ENCODE peak calls at places on chromosomes 13 and 19, in four cellular contexts. V is psoas muscle, G is Peyer's patch, K is mesendoderm. Q is an unnamed sample. For H3K36me3, the result is how much of the 10 kb centered on the place peaks cover.

GRCh38 chr13:30829145-30829544 is 76.9 kb upstream of the MEDAG start:
- DNase-seq in V (no peak), K (no peak), G (no peak), Q (no peak)

GRCh38 chr19:4980087-4980486 is 11.2 kb downstream of the KDM4B start:
- DNase-seq in K (no peak), G (no peak), V (no peak), Q (no peak)

GRCh38 chr13:109436841-109437240 is 349.5 kb downstream of the IRS2 start:
- DNase-seq in G (no peak), K (no peak), V (no peak), Q (no peak)

GRCh38 chr13:19283836-19284235 is 102.2 kb upstream of the TUBA3C start:
- DNase-seq in G (no peak), V (no peak), K (no peak), Q (no peak)

GRCh38 chr13:76440568-76440967 is 445.6 kb downstream of the KCTD12 start:
- DNase-seq in K (no peak), G (no peak), V (no peak), Q (no peak)

GRCh38 chr13:63190742-63191141 is 1775.1 kb upstream of the PCDH20 start:
- DNase-seq in V (no peak), K (peak), G (no peak), Q (no peak)

GRCh38 chr19:49468746-49469447 is 5.1 kb upstream of the FLT3LG start:
- DNase-seq in V (peak), G (no peak), K (peak), Q (peak)

GRCh38 chr13:42981853-42982252 is 10.2 kb downstream of the EPSTI1 start:
- DNase-seq in V (no peak), G (no peak), K (peak), Q (no peak)

GRCh38 chr13:26061947-26062346 is 10.1 kb upstream of the SHISA2 start:
- DNase-seq in G (no peak), K (no peak), V (no peak), Q (no peak)

GRCh38 chr13:30170569-30170968 is 136.8 kb downstream of the KATNAL1 start:
- DNase-seq in K (no peak), V (no peak), G (no peak), Q (no peak)

GRCh38 chr19:41997121-41997850 is 3.3 kb upstream of the ATP1A3 start:
- DNase-seq in G (no peak), K (peak), V (peak), Q (peak)

GRCh38 chr19:13794388-13794751 is 873 bp upstream of the ZSWIM4 start:
- DNase-seq in V (peak), K (no peak), G (peak), Q (no peak)

GRCh38 chr19:29311391-29311790 is 98.4 kb upstream of the UQCRFS1 start:
- DNase-seq in V (no peak), G (no peak), K (peak), Q (no peak)

GRCh38 chr19:40184273-40184672 is 7.0 kb upstream of the MAP3K10 start:
- DNase-seq in V (no peak), G (no peak), K (no peak), Q (no peak)
- H3K27ac ChIP-seq in V (no peak), G (no peak), K (no peak), Q (no peak)

DNA sequence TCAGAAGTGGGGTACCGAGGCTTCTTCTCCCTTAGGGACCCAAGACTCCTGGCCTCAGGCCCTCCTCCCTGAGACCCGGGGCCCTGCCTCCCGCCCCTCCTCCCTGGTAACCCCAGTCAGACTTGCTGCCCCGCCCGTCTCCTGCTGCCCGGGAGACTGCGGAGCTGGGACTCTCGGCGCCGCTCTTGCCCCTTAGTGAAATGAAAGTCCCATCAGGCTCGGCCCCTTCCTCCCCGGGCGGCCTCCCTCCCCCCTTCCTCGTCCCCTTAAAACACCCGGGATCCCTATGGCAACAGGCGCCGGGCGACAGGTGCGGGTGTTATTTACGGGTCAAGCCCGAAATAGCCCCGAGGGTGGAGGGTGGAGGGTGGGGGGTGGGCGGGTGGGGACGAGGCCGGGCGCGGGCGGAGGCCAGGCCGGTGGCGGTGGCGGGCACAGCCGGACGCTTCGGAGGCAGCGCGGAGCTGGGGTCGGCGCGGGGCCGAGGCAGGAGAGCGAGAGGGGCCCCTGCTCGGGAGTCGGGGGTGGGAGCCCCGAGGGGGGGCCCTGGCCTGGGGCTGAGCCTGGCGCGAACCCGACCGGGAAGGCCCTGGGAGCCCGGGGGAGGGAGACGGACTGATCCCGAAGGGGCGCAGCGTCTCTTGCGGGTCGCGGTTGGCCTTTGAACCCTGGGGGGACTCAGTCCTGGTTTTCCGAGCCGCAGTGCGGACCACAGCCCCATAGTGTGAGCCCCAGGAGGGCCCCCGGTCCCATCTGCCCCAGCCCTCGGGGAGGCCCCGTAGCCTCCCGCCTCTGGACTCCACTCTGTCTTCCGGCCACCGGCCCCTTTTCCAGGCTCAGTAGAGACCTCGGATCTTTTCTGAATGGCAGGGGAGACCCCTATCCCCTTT is at the start of gene CACNG6:
- DNase-seq in V (peak), G (no peak), K (peak), Q (no peak)
- H3K4me3 ChIP-seq in V (peak), G (peak), K (no peak), Q (no peak)

DNA sequence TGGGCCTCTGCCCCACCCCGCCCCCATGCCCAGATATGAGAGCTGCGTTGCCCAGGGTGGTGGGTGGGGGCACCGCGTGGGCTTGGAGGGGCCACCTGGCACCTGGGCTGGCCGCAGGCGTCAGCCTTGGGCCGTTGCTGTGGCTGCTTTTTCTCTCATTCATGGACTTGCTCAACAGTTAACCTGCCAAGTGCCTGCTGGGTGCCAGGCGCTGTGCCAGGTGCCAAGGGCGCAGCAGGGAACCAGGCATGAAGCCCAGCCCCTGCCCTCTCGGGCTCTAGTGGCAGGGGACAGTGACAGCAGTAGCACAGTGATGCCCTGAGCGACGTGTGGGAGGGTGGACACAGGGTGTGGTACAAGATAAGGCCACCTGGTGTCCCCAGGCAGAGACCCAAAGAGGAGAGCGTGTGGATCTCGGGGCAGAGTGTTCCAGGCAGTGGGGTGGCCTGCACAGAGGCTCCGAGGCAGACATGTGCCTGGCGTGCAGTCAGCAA is 28.1 kb downstream of the DHX34 start:
- DNase-seq in K (peak), G (no peak), V (peak), Q (no peak)
- H3K36me3 ChIP-seq in K (under half), G (half or more), V (half or more), Q (under half)

GRCh38 chr13:114095486-114095885 is 36.9 kb downstream of the RASA3 start:
- DNase-seq in G (peak), V (no peak), K (no peak), Q (no peak)
- H3K27ac ChIP-seq in G (no peak), V (no peak), K (no peak), Q (no peak)

GRCh38 chr19:55549500-55550320 is 4.4 kb upstream of the SBK3 start:
- DNase-seq in V (peak), G (no peak), K (peak), Q (no peak)
- H3K4me3 ChIP-seq in V (peak), G (peak), K (peak), Q (no peak)

GRCh38 chr13:112363867-112364528 is 12.2 kb upstream of the SPACA7 start:
- DNase-seq in V (no peak), G (no peak), K (no peak), Q (no peak)
- H3K36me3 ChIP-seq in V (under half), G (under half), K (under half), Q (under half)

Q was measured in CD8-positive, alpha-beta memory T cell.